ENCODE peak calls at places on chromosomes 5 and 9, in four cellular contexts. One of them, this sample, is unnamed.

GRCh38 chr5:141476132-141476909 is 555 bp downstream of the PCDHGC3 start:
- DNase-seq in HepG2: no peak
- DNase-seq in K562: no peak
- DNase-seq in HCT116: no peak
- DNase-seq in this sample: peak

GRCh38 chr5:18745988-18746615 is 1111.8 kb downstream of the TAF11L14 start:
- DNase-seq in HCT116: no peak
- DNase-seq in K562: peak
- DNase-seq in HepG2: peak
- DNase-seq in this sample: no peak

GRCh38 chr9:81529556-81530193 is 159.7 kb downstream of the TLE1 start:
- DNase-seq in HepG2: peak
- DNase-seq in K562: no peak
- DNase-seq in HCT116: peak
- DNase-seq in this sample: no peak

GRCh38 chr5:177520906-177521513 is 4.2 kb upstream of the DDX41 start:
- DNase-seq in HCT116: no peak
- DNase-seq in HepG2: no peak
- DNase-seq in K562: no peak
- DNase-seq in this sample: no peak

GRCh38 chr9:110066929-110067716 is 140.8 kb downstream of the C9orf152 start:
- DNase-seq in K562: no peak
- DNase-seq in HepG2: no peak
- DNase-seq in HCT116: no peak
- DNase-seq in this sample: no peak

GRCh38 chr9:8025532-8025931 is 226.0 kb upstream of the DMAC1 start:
- DNase-seq in HepG2: no peak
- DNase-seq in HCT116: no peak
- DNase-seq in K562: no peak
- DNase-seq in this sample: no peak

GRCh38 chr5:80793354-80793753 is 138.6 kb upstream of the DHFR start:
- DNase-seq in HepG2: no peak
- DNase-seq in K562: no peak
- DNase-seq in HCT116: no peak
- DNase-seq in this sample: peak

GRCh38 chr9:72788966-72789365 is 163.9 kb downstream of the ALDH1A1 start:
- DNase-seq in HepG2: no peak
- DNase-seq in HCT116: no peak
- DNase-seq in K562: no peak
- DNase-seq in this sample: no peak

GRCh38 chr9:113012492-113012891 is 500 bp upstream of the ZNF883 start:
- DNase-seq in HepG2: no peak
- DNase-seq in HCT116: no peak
- DNase-seq in K562: no peak
- DNase-seq in this sample: peak

GRCh38 chr5:151471276-151471675 is 23.9 kb downstream of the SLC36A1 start:
- DNase-seq in HepG2: no peak
- DNase-seq in K562: no peak
- DNase-seq in HCT116: no peak
- DNase-seq in this sample: no peak
- TF ChIP-seq REST in HepG2: no peak
- TF ChIP-seq REST in K562: no peak
- TF ChIP-seq REST in HCT116: no peak
- TF ChIP-seq REST in this sample: no peak

GRCh38 chr9:126221480-126221879 is 105.1 kb upstream of the MVB12B start:
- DNase-seq in HepG2: no peak
- DNase-seq in HCT116: no peak
- DNase-seq in K562: no peak
- DNase-seq in this sample: no peak

GRCh38 chr9:126222835-126223431 is 103.7 kb upstream of the MVB12B start:
- DNase-seq in HCT116: no peak
- DNase-seq in HepG2: no peak
- DNase-seq in K562: no peak
- DNase-seq in this sample: peak

GRCh38 chr9:126223798-126224531 is 102.7 kb upstream of the MVB12B start:
- DNase-seq in HepG2: no peak
- DNase-seq in K562: no peak
- DNase-seq in HCT116: no peak
- DNase-seq in this sample: no peak

GRCh38 chr9:126219717-126220116 is 106.9 kb upstream of the MVB12B start:
- DNase-seq in HCT116: no peak
- DNase-seq in HepG2: no peak
- DNase-seq in K562: no peak
- DNase-seq in this sample: peak

GRCh38 chr9:126222363-126222834 is 104.2 kb upstream of the MVB12B start:
- DNase-seq in HepG2: no peak
- DNase-seq in HCT116: no peak
- DNase-seq in K562: no peak
- DNase-seq in this sample: peak
- TF ChIP-seq EZH2 in HepG2: no peak
- TF ChIP-seq EZH2 in HCT116: no peak
- TF ChIP-seq EZH2 in K562: no peak
- TF ChIP-seq EZH2 in this sample: no peak

DNA sequence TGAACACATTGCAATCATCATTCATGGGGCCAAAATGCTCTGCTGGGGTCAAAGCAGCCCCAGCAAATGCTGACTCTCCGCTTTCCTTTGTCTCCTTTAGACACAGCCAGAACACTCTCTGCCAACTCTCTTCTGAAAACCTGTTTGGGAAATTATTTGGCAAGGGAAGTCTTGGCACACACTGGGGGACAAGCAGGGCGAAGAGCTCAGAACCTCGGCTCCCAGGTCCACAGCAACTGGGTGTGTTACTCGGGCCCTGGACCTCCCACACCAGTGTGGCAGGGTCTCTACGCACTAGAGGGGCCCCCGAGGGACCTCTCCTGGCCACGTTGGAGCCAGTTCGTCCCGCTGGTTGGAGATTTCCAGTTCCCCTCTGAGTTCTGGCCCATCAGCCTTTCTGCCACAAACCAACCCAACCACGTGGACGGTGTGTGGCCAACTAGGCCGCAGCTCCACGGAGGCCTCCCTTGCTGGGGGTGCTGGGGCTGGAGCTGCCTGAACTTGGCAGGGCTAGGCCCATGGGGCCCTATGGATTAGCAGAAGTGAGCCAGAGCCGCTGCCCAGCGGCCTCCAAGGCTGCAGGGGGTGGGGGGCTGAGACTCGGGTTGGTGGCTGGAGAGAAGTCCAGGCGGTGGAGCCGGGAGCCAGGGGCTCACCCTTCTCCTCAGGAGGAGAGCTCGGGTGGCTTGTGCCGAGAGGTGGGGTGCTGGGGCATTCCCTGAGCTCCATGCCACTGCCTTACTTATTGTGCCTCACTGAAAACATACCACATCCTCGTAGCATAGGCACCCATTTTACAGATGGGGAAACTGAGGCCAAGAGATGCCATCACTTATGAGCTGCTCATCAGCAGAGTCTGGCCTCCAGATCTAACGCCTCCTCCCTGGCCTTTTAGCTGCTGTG is 46.8 kb upstream of the RNU6ATAC start:
- DNase-seq in HCT116: no peak
- DNase-seq in HepG2: no peak
- DNase-seq in K562: no peak
- DNase-seq in this sample: no peak
- TF ChIP-seq REST in HCT116: no peak
- TF ChIP-seq REST in HepG2: no peak
- TF ChIP-seq REST in K562: no peak
- TF ChIP-seq REST in this sample: no peak

GRCh38 chr5:37838152-37838932 is 1.5 kb downstream of the GDNF start:
- DNase-seq in HepG2: no peak
- DNase-seq in HCT116: no peak
- DNase-seq in K562: no peak
- DNase-seq in this sample: peak
- TF ChIP-seq EZH2 in HepG2: no peak
- TF ChIP-seq EZH2 in HCT116: no peak
- TF ChIP-seq EZH2 in K562: no peak
- TF ChIP-seq EZH2 in this sample: peak

GRCh38 chr5:32312682-32313523 is at the start of gene MTMR12:
- DNase-seq in HCT116: peak
- DNase-seq in K562: peak
- DNase-seq in HepG2: peak
- DNase-seq in this sample: peak

GRCh38 chr5:32314658-32315057 is 1.9 kb upstream of the MTMR12 start:
- DNase-seq in HCT116: no peak
- DNase-seq in HepG2: peak
- DNase-seq in K562: no peak
- DNase-seq in this sample: no peak

GRCh38 chr5:32311404-32312193 is 1.1 kb downstream of the MTMR12 start:
- DNase-seq in HepG2: no peak
- DNase-seq in K562: peak
- DNase-seq in HCT116: no peak
- DNase-seq in this sample: peak

GRCh38 chr5:32309766-32310165 is 3.0 kb downstream of the MTMR12 start:
- DNase-seq in HepG2: no peak
- DNase-seq in K562: no peak
- DNase-seq in HCT116: no peak
- DNase-seq in this sample: no peak

GRCh38 chr5:32312194-32312681 is 501 bp downstream of the MTMR12 start:
- DNase-seq in K562: peak
- DNase-seq in HepG2: no peak
- DNase-seq in HCT116: no peak
- DNase-seq in this sample: peak
- TF ChIP-seq REST in K562: no peak
- TF ChIP-seq REST in HepG2: no peak
- TF ChIP-seq REST in HCT116: no peak
- TF ChIP-seq REST in this sample: no peak

GRCh38 chr5:76083555-76084495 is 642 bp downstream of the SV2C start:
- DNase-seq in HepG2: no peak
- DNase-seq in K562: no peak
- DNase-seq in HCT116: no peak
- DNase-seq in this sample: peak
- TF ChIP-seq EZH2 in HepG2: peak
- TF ChIP-seq EZH2 in K562: no peak
- TF ChIP-seq EZH2 in HCT116: no peak
- TF ChIP-seq EZH2 in this sample: peak

This sample was measured in GM23338.